ENCODE peak calls at places on chromosome 16, in six cellular contexts. Y is AG10803, H is MM.1S, S is dorsolateral prefrontal cortex, V is Caco-2, Z is stomach. T is an unnamed sample.

GRCh38 chr16:80197790-80198201 is 343.0 kb upstream of the DYNLRB2 start:
- DNase-seq in Y (peak; percentile 91), H (no peak), S (no peak), V (no peak), Z (no peak), T (peak; percentile 38)

GRCh38 chr16:85757341-85757822 is 6.5 kb upstream of the C16orf74 start:
- DNase-seq in Y (peak; percentile 65), H (no peak), S (no peak), V (no peak), Z (no peak), T (no peak)

GRCh38 chr16:67814567-67814966 is 7.9 kb downstream of the TSNAXIP1 start:
- DNase-seq in Y (no peak), H (no peak), S (no peak), V (no peak), Z (no peak), T (no peak)

GRCh38 chr16:80806957-80807356 is 2.6 kb upstream of the CDYL2 start:
- DNase-seq in Y (peak; percentile 55), H (no peak), S (no peak), V (no peak), Z (no peak), T (no peak)

GRCh38 chr16:58286769-58287433 is 7.9 kb downstream of the PRSS54 start:
- DNase-seq in Y (no peak), H (no peak), S (no peak), V (no peak), Z (no peak), T (no peak)

GRCh38 chr16:85621698-85622433 is 8.7 kb downstream of the GSE1 start:
- DNase-seq in Y (no peak), H (no peak), S (no peak), V (peak; percentile 92), Z (peak; percentile 88), T (no peak)

GRCh38 chr16:89828199-89828869 is at the start of gene SPIRE2:
- DNase-seq in Y (peak; percentile 65), H (peak; percentile 56), S (peak; percentile 46), V (peak; percentile 91), Z (peak; percentile 75), T (no peak)

GRCh38 chr16:79261461-79261860 is 339.1 kb downstream of the MAF start:
- DNase-seq in Y (no peak), H (no peak), S (peak; percentile 36), V (peak; percentile 48), Z (peak; percentile 53), T (no peak)

GRCh38 chr16:67191995-67192681 is at the start of gene E2F4:
- DNase-seq in Y (peak; percentile 90), H (peak; percentile 94), S (peak; percentile 95), V (peak; percentile 94), Z (peak; percentile 93), T (peak; percentile 70)

GRCh38 chr16:77784441-77785356 is 3.7 kb upstream of the VAT1L start:
- DNase-seq in Y (no peak), H (no peak), S (no peak), V (no peak), Z (no peak), T (no peak)
- TF ChIP-seq CTCF in Y (peak; percentile 48), H (peak; percentile 13), S (no peak), V (peak; percentile 24), Z (no peak), T (peak; percentile 44)

GRCh38 chr16:24514096-24514495 is 25.3 kb upstream of the RBBP6 start:
- DNase-seq in Y (no peak), H (no peak), S (no peak), V (no peak), Z (no peak), T (no peak)

GRCh38 chr16:24520983-24521382 is 18.4 kb upstream of the RBBP6 start:
- DNase-seq in Y (no peak), H (no peak), S (no peak), V (no peak), Z (no peak), T (no peak)

GRCh38 chr16:24515186-24515585 is 24.2 kb upstream of the RBBP6 start:
- DNase-seq in Y (no peak), H (no peak), S (no peak), V (no peak), Z (no peak), T (no peak)

GRCh38 chr16:24518498-24518897 is 20.9 kb upstream of the RBBP6 start:
- DNase-seq in Y (no peak), H (no peak), S (no peak), V (no peak), Z (no peak), T (no peak)

DNA sequence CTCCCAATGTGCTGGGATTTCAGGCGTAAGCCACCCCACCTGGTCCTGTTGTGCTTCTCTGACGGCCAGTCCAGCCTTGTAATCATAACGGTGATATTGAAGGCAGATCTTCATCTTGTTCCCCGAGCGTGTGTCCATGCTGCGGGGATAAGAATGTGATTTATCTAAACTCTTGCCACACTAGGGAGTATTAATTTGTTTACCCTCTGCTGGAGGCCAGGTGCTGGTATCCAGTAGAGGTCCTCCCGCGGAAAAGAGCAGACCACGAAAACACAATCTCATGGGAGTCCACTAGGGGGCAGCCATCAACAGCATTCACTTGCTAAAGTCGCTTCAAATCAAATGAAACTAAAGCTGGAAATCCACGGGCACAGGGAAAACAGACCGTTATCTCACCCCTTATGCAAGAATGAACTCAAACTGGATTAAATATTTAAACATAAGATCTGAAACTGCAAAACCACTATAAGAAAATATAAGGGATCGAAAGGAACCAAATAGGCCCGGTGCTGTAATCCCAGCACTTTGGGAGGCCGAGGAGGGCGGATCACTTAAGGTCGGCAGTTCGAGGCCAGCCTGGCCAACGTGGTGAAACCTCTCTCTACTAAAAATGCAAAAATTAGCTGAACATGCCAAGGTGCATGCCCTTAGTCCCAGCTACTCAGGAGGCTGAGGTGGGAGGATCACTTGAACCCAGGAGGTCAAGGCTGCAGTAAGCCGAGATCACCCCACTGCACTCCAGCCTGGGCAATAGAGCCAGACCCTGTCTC is 22.3 kb upstream of the RBBP6 start:
- DNase-seq in Y (peak; percentile 83), H (peak; percentile 82), S (peak; percentile 85), V (peak; percentile 85), Z (peak; percentile 87), T (peak; percentile 55)
- H3K4me3 ChIP-seq in Y (peak overlapping the region; percentile 38), H (peak overlapping the region; percentile 30), S (peak overlapping the region; percentile 15), V (no peak overlapping the region), Z (peak overlapping the region; percentile 17), T (no peak overlapping the region)

GRCh38 chr16:88754912-88755744 is 29.9 kb downstream of the PIEZO1 start:
- DNase-seq in Y (peak; percentile 60), H (no peak), S (no peak), V (no peak), Z (no peak), T (no peak)
- TF ChIP-seq CTCF in Y (peak; percentile 46), H (no peak), S (peak; percentile 47), V (no peak), Z (peak; percentile 11), T (peak; percentile 48)

GRCh38 chr16:87764600-87765472 is 950 bp downstream of the KLHDC4 start:
- DNase-seq in Y (no peak), H (peak; percentile 44), S (no peak), V (no peak), Z (no peak), T (no peak)
- H3K4me3 ChIP-seq in Y (peak overlapping the region; percentile 86), H (peak overlapping the region; percentile 87), S (peak overlapping the region; percentile 94), V (peak overlapping the region; percentile 74), Z (peak overlapping the region; percentile 96), T (peak overlapping the region; percentile 85)

GRCh38 chr16:65895906-65896305 is 470.6 kb upstream of the CDH5 start:
- DNase-seq in Y (peak; percentile 15), H (no peak), S (no peak), V (no peak), Z (no peak), T (no peak)
- TF ChIP-seq CTCF in Y (no peak), H (no peak), S (no peak), V (no peak), Z (no peak), T (no peak)

GRCh38 chr16:2213817-2214720 is 571 bp downstream of the PGP start:
- DNase-seq in Y (no peak), H (no peak), S (no peak), V (no peak), Z (no peak), T (no peak)
- H3K4me3 ChIP-seq in Y (peak overlapping the region; percentile 60), H (peak overlapping the region; percentile 73), S (peak overlapping the region; percentile 81), V (peak overlapping the region; percentile 75), Z (peak overlapping the region; percentile 77), T (peak overlapping the region; percentile 52)